ENCODE peak calls at places on chromosomes 11 and 22, in six cellular contexts. One of them, this sample, is unnamed.
A peak's percentile ranks its signal among the peaks of the same experiment; 100 is the strongest.

GRCh38 chr11:117623831-117624271 is 173.2 kb downstream of the DSCAML1 start:
- DNase-seq in prostate gland: no peak
- DNase-seq in stomach: no peak
- DNase-seq in sigmoid colon: no peak
- DNase-seq in GM12891: no peak
- DNase-seq in HCT116: no peak
- DNase-seq in this sample: no peak

GRCh38 chr11:97974798-97975498 is 1045.8 kb upstream of the CNTN5 start:
- DNase-seq in prostate gland: no peak
- DNase-seq in stomach: no peak
- DNase-seq in sigmoid colon: no peak
- DNase-seq in GM12891: no peak
- DNase-seq in HCT116: no peak
- DNase-seq in this sample: no peak

GRCh38 chr11:132770802-132771545 is 761.3 kb downstream of the OPCML start:
- DNase-seq in prostate gland: no peak
- DNase-seq in stomach: no peak
- DNase-seq in sigmoid colon: no peak
- DNase-seq in GM12891: no peak
- DNase-seq in HCT116: no peak
- DNase-seq in this sample: no peak

GRCh38 chr22:38153821-38154562 is 27.6 kb downstream of the PLA2G6 start:
- DNase-seq in prostate gland: no peak
- DNase-seq in stomach: no peak
- DNase-seq in sigmoid colon: peak; percentile 40
- DNase-seq in GM12891: no peak
- DNase-seq in HCT116: no peak
- DNase-seq in this sample: no peak

GRCh38 chr22:28594076-28594783 is 85.4 kb downstream of the TTC28 start:
- DNase-seq in prostate gland: no peak
- DNase-seq in stomach: no peak
- DNase-seq in sigmoid colon: no peak
- DNase-seq in GM12891: no peak
- DNase-seq in HCT116: no peak
- DNase-seq in this sample: no peak

GRCh38 chr11:131464481-131464880 is 94.1 kb downstream of the NTM start:
- DNase-seq in prostate gland: no peak
- DNase-seq in stomach: no peak
- DNase-seq in sigmoid colon: no peak
- DNase-seq in GM12891: no peak
- DNase-seq in HCT116: no peak
- DNase-seq in this sample: no peak

GRCh38 chr11:65719887-65720236 is 736 bp downstream of the RNASEH2C start:
- DNase-seq in prostate gland: no peak
- DNase-seq in stomach: no peak
- DNase-seq in sigmoid colon: no peak
- DNase-seq in GM12891: peak; percentile 43
- DNase-seq in HCT116: no peak
- DNase-seq in this sample: peak; percentile 43

GRCh38 chr11:78860720-78861422 is 286.2 kb upstream of the NARS2 start:
- DNase-seq in prostate gland: no peak
- DNase-seq in stomach: no peak
- DNase-seq in sigmoid colon: no peak
- DNase-seq in GM12891: no peak
- DNase-seq in HCT116: no peak
- DNase-seq in this sample: no peak

GRCh38 chr11:76236092-76237026 is 30.1 kb upstream of the WNT11 start:
- DNase-seq in prostate gland: peak; percentile 50
- DNase-seq in stomach: peak; percentile 51
- DNase-seq in sigmoid colon: peak; percentile 86
- DNase-seq in GM12891: peak; percentile 57
- DNase-seq in HCT116: peak; percentile 16
- DNase-seq in this sample: no peak

GRCh38 chr11:29343465-29344333 is 673.1 kb downstream of the KCNA4 start:
- DNase-seq in prostate gland: peak; percentile 4
- DNase-seq in stomach: peak; percentile 62
- DNase-seq in sigmoid colon: no peak
- DNase-seq in GM12891: no peak
- DNase-seq in HCT116: peak; percentile 60
- DNase-seq in this sample: peak; percentile 43

GRCh38 chr11:74466916-74467885 is at the start of gene KCNE3:
- DNase-seq in prostate gland: no peak
- DNase-seq in stomach: peak; percentile 57
- DNase-seq in sigmoid colon: peak; percentile 70
- DNase-seq in GM12891: no peak
- DNase-seq in HCT116: no peak
- DNase-seq in this sample: no peak

GRCh38 chr11:102293873-102294601 is 23.2 kb upstream of the BIRC3 start:
- DNase-seq in prostate gland: peak; percentile 20
- DNase-seq in stomach: no peak
- DNase-seq in sigmoid colon: no peak
- DNase-seq in GM12891: no peak
- DNase-seq in HCT116: peak; percentile 62
- DNase-seq in this sample: peak; percentile 38

GRCh38 chr11:59552844-59553243 is 41.5 kb downstream of the OR4D9 start:
- DNase-seq in prostate gland: no peak
- DNase-seq in stomach: no peak
- DNase-seq in sigmoid colon: no peak
- DNase-seq in GM12891: no peak
- DNase-seq in HCT116: no peak
- DNase-seq in this sample: no peak

GRCh38 chr11:2576536-2576935 is 123.3 kb downstream of the KCNQ1OT1 start:
- DNase-seq in prostate gland: no peak
- DNase-seq in stomach: no peak
- DNase-seq in sigmoid colon: peak; percentile 53
- DNase-seq in GM12891: no peak
- DNase-seq in HCT116: no peak
- DNase-seq in this sample: no peak

GRCh38 chr11:8785457-8785856 is 102.9 kb downstream of the RPL27A start:
- DNase-seq in prostate gland: no peak
- DNase-seq in stomach: no peak
- DNase-seq in sigmoid colon: no peak
- DNase-seq in GM12891: no peak
- DNase-seq in HCT116: no peak
- DNase-seq in this sample: no peak

GRCh38 chr11:44519989-44520737 is 45.3 kb upstream of the CD82 start:
- DNase-seq in prostate gland: no peak
- DNase-seq in stomach: no peak
- DNase-seq in sigmoid colon: peak; percentile 75
- DNase-seq in GM12891: no peak
- DNase-seq in HCT116: no peak
- DNase-seq in this sample: no peak
- TF ChIP-seq POLR2AphosphoS5 in prostate gland: no peak
- TF ChIP-seq POLR2AphosphoS5 in stomach: no peak
- TF ChIP-seq POLR2AphosphoS5 in sigmoid colon: no peak
- TF ChIP-seq POLR2AphosphoS5 in GM12891: no peak
- TF ChIP-seq POLR2AphosphoS5 in HCT116: no peak
- TF ChIP-seq POLR2AphosphoS5 in this sample: no peak

GRCh38 chr11:36431429-36432092 is 78.5 kb downstream of the TRAF6 start:
- DNase-seq in prostate gland: no peak
- DNase-seq in stomach: peak; percentile 27
- DNase-seq in sigmoid colon: peak; percentile 90
- DNase-seq in GM12891: no peak
- DNase-seq in HCT116: peak; percentile 84
- DNase-seq in this sample: no peak
- TF ChIP-seq POLR2AphosphoS5 in prostate gland: no peak
- TF ChIP-seq POLR2AphosphoS5 in stomach: no peak
- TF ChIP-seq POLR2AphosphoS5 in sigmoid colon: no peak
- TF ChIP-seq POLR2AphosphoS5 in GM12891: no peak
- TF ChIP-seq POLR2AphosphoS5 in HCT116: peak; percentile 42
- TF ChIP-seq POLR2AphosphoS5 in this sample: no peak

GRCh38 chr22:39431216-39431801 is 25.5 kb upstream of the MGAT3 start:
- DNase-seq in prostate gland: no peak
- DNase-seq in stomach: no peak
- DNase-seq in sigmoid colon: no peak
- DNase-seq in GM12891: no peak
- DNase-seq in HCT116: no peak
- DNase-seq in this sample: no peak

GRCh38 chr22:39430576-39431150 is 26.1 kb upstream of the MGAT3 start:
- DNase-seq in prostate gland: no peak
- DNase-seq in stomach: no peak
- DNase-seq in sigmoid colon: no peak
- DNase-seq in GM12891: no peak
- DNase-seq in HCT116: no peak
- DNase-seq in this sample: no peak

GRCh38 chr22:39429916-39430575 is 26.8 kb upstream of the MGAT3 start:
- DNase-seq in prostate gland: no peak
- DNase-seq in stomach: no peak
- DNase-seq in sigmoid colon: no peak
- DNase-seq in GM12891: no peak
- DNase-seq in HCT116: no peak
- DNase-seq in this sample: no peak

GRCh38 chr22:39432361-39432811 is 24.4 kb upstream of the MGAT3 start:
- DNase-seq in prostate gland: no peak
- DNase-seq in stomach: no peak
- DNase-seq in sigmoid colon: no peak
- DNase-seq in GM12891: no peak
- DNase-seq in HCT116: no peak
- DNase-seq in this sample: no peak

DNA sequence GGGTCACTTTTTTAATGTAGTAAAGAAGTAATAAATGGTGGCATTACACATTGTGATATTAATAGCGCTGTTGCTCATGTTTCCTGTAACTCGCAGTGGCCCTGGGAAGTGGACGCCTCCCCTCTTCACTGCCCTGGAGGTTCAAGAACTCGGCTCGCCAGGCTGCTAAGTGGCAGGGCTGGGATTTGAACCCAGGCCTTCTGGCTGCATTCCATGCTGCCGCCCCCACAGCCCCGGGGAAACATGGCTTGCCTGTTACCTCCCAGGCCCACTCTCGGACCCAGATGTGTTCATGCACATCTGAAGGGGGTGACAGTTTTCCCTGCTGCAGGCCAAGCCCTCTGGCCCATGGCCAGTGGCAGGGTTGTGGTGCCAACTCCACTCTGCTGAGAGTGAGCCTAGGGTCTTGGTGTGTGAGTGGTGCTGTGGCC is 25.0 kb upstream of the MGAT3 start:
- DNase-seq in prostate gland: no peak
- DNase-seq in stomach: no peak
- DNase-seq in sigmoid colon: no peak
- DNase-seq in GM12891: no peak
- DNase-seq in HCT116: no peak
- DNase-seq in this sample: no peak
- TF ChIP-seq POLR2AphosphoS5 in prostate gland: no peak
- TF ChIP-seq POLR2AphosphoS5 in stomach: no peak
- TF ChIP-seq POLR2AphosphoS5 in sigmoid colon: no peak
- TF ChIP-seq POLR2AphosphoS5 in GM12891: no peak
- TF ChIP-seq POLR2AphosphoS5 in HCT116: no peak
- TF ChIP-seq POLR2AphosphoS5 in this sample: no peak

GRCh38 chr22:20016734-20017621 is at the start of gene ARVCF:
- DNase-seq in prostate gland: peak; percentile 93
- DNase-seq in stomach: peak; percentile 93
- DNase-seq in sigmoid colon: peak; percentile 96
- DNase-seq in GM12891: peak; percentile 99
- DNase-seq in HCT116: peak; percentile 85
- DNase-seq in this sample: peak; percentile 83
- TF ChIP-seq POLR2AphosphoS5 in prostate gland: peak; percentile 84
- TF ChIP-seq POLR2AphosphoS5 in stomach: no peak
- TF ChIP-seq POLR2AphosphoS5 in sigmoid colon: no peak
- TF ChIP-seq POLR2AphosphoS5 in GM12891: no peak
- TF ChIP-seq POLR2AphosphoS5 in HCT116: no peak
- TF ChIP-seq POLR2AphosphoS5 in this sample: no peak

GRCh38 chr22:36360871-36361383 is 26.8 kb downstream of the MYH9 start:
- DNase-seq in prostate gland: no peak
- DNase-seq in stomach: no peak
- DNase-seq in sigmoid colon: no peak
- DNase-seq in GM12891: no peak
- DNase-seq in HCT116: no peak
- DNase-seq in this sample: no peak

GRCh38 chr22:36358533-36359171 is 29.1 kb downstream of the MYH9 start:
- DNase-seq in prostate gland: no peak
- DNase-seq in stomach: no peak
- DNase-seq in sigmoid colon: peak; percentile 86
- DNase-seq in GM12891: no peak
- DNase-seq in HCT116: no peak
- DNase-seq in this sample: no peak

GRCh38 chr22:36356708-36357694 is 30.8 kb downstream of the MYH9 start:
- DNase-seq in prostate gland: no peak
- DNase-seq in stomach: no peak
- DNase-seq in sigmoid colon: no peak
- DNase-seq in GM12891: no peak
- DNase-seq in HCT116: no peak
- DNase-seq in this sample: no peak

GRCh38 chr22:36360011-36360410 is 27.8 kb downstream of the MYH9 start:
- DNase-seq in prostate gland: no peak
- DNase-seq in stomach: no peak
- DNase-seq in sigmoid colon: no peak
- DNase-seq in GM12891: no peak
- DNase-seq in HCT116: no peak
- DNase-seq in this sample: no peak

GRCh38 chr22:36359172-36359973 is 28.4 kb downstream of the MYH9 start:
- DNase-seq in prostate gland: no peak
- DNase-seq in stomach: no peak
- DNase-seq in sigmoid colon: no peak
- DNase-seq in GM12891: no peak
- DNase-seq in HCT116: no peak
- DNase-seq in this sample: peak; percentile 31
- TF ChIP-seq POLR2AphosphoS5 in prostate gland: no peak
- TF ChIP-seq POLR2AphosphoS5 in stomach: no peak
- TF ChIP-seq POLR2AphosphoS5 in sigmoid colon: no peak
- TF ChIP-seq POLR2AphosphoS5 in GM12891: no peak
- TF ChIP-seq POLR2AphosphoS5 in HCT116: no peak
- TF ChIP-seq POLR2AphosphoS5 in this sample: no peak

DNA sequence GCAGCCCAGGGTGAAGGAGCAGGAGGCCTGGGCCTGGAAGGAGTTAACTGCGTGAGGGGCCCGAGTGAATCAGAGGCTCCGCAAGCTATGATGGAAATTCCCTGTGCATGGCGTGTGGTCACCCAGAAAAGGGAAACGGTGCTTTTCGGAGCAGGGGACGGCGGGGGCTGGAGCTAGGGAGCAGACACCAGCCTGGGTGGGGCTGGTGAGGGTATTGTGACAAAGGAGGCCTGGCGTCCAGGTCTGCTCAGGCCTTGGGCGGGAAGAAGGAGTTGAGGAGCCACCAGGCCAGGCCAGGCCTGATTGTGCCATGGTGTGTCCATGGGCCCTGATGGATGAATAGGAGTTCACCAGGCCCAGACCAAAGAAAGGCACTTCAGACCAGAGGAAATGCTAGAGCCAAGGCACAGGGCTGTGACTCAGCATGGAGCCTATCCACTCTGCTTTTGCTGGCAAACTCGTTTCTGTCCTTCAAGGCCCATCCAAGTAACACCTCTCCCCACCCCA is 12.8 kb upstream of the SPI1 start:
- DNase-seq in prostate gland: no peak
- DNase-seq in stomach: no peak
- DNase-seq in sigmoid colon: peak; percentile 77
- DNase-seq in GM12891: no peak
- DNase-seq in HCT116: no peak
- DNase-seq in this sample: no peak
- TF ChIP-seq POLR2AphosphoS5 in prostate gland: no peak
- TF ChIP-seq POLR2AphosphoS5 in stomach: no peak
- TF ChIP-seq POLR2AphosphoS5 in sigmoid colon: no peak
- TF ChIP-seq POLR2AphosphoS5 in GM12891: no peak
- TF ChIP-seq POLR2AphosphoS5 in HCT116: no peak
- TF ChIP-seq POLR2AphosphoS5 in this sample: peak; percentile 70

This sample was measured in HL-60.